ENCODE peak calls at places on chromosomes 3 and 15, in six cellular contexts. O is stimulated activated naive CD4-positive, alpha-beta T cell; B is GM10248; P is heart right ventricle; E is ovary; Z is NCI-H82. V is an unnamed sample.
A peak's percentile ranks its signal among the peaks of the same experiment; 100 is the strongest.

GRCh38 chr15:99452728-99453643 is 112.8 kb upstream of the MEF2A start:
- DNase-seq in O (no peak), B (peak; percentile 82), P (peak; percentile 92), E (no peak), Z (no peak), V (peak; percentile 28)

GRCh38 chr3:129308636-129309035 is 30.0 kb downstream of the HMCES start:
- DNase-seq in O (no peak), B (no peak), P (no peak), E (no peak), Z (no peak), V (no peak)

GRCh38 chr15:99085413-99086326 is 19.2 kb upstream of the SYNM start:
- DNase-seq in O (no peak), B (no peak), P (no peak), E (no peak), Z (no peak), V (no peak)

GRCh38 chr3:15083190-15083700 is 15.7 kb downstream of the RBSN start:
- DNase-seq in O (no peak), B (no peak), P (no peak), E (no peak), Z (no peak), V (no peak)

GRCh38 chr3:24160424-24160823 is 215.3 kb downstream of the NR1D2 start:
- DNase-seq in O (no peak), B (no peak), P (no peak), E (no peak), Z (no peak), V (no peak)

GRCh38 chr15:63517202-63517601 is 12.8 kb downstream of the USP3 start:
- DNase-seq in O (no peak), B (no peak), P (no peak), E (no peak), Z (no peak), V (no peak)

GRCh38 chr15:77830041-77830440 is 197.3 kb upstream of the LINGO1 start:
- DNase-seq in O (no peak), B (no peak), P (no peak), E (no peak), Z (no peak), V (peak; percentile 17)

GRCh38 chr3:55203486-55204010 is 275.7 kb upstream of the LRTM1 start:
- DNase-seq in O (no peak), B (no peak), P (no peak), E (no peak), Z (no peak), V (no peak)

GRCh38 chr15:37046876-37047614 is 53.3 kb downstream of the MEIS2 start:
- DNase-seq in O (no peak), B (no peak), P (no peak), E (no peak), Z (no peak), V (no peak)

GRCh38 chr3:87206635-87207034 is 20.5 kb upstream of the CHMP2B start:
- DNase-seq in O (no peak), B (no peak), P (no peak), E (no peak), Z (no peak), V (no peak)

GRCh38 chr3:40719660-40720287 is 195.0 kb downstream of the ZNF621 start:
- DNase-seq in O (no peak), B (no peak), P (peak; percentile 29), E (no peak), Z (peak; percentile 40), V (peak; percentile 89)

GRCh38 chr3:78978037-78978436 is 789.8 kb downstream of the ROBO1 start:
- DNase-seq in O (no peak), B (no peak), P (no peak), E (no peak), Z (peak; percentile 61), V (peak; percentile 78)

GRCh38 chr15:82613764-82614163 is 33.4 kb downstream of the CPEB1 start:
- DNase-seq in O (no peak), B (no peak), P (no peak), E (peak; percentile 15), Z (no peak), V (no peak)

GRCh38 chr15:80856809-80857377 is 77.7 kb downstream of the CEMIP start:
- DNase-seq in O (no peak), B (no peak), P (peak; percentile 72), E (peak; percentile 44), Z (no peak), V (no peak)

GRCh38 chr3:23153034-23153433 is 50.1 kb upstream of the UBE2E2 start:
- DNase-seq in O (no peak), B (no peak), P (no peak), E (no peak), Z (no peak), V (no peak)

GRCh38 chr15:70421197-70421482 is 323.4 kb upstream of the TLE3 start:
- DNase-seq in O (no peak), B (no peak), P (no peak), E (no peak), Z (peak; percentile 98), V (peak; percentile 91)

GRCh38 chr3:100366424-100366823 is 31.9 kb downstream of the NIT2 start:
- DNase-seq in O (no peak), B (no peak), P (no peak), E (no peak), Z (no peak), V (no peak)

GRCh38 chr3:131381445-131382291 is at the start of gene NUDT16:
- DNase-seq in O (peak; percentile 91), B (peak; percentile 99), P (peak; percentile 100), E (peak; percentile 100), Z (peak; percentile 100), V (peak; percentile 95)

GRCh38 chr3:127141921-127142730 is 50.8 kb upstream of the PRR23E start:
- DNase-seq in O (no peak), B (no peak), P (no peak), E (no peak), Z (peak; percentile 45), V (peak; percentile 23)

GRCh38 chr3:197820550-197821335 is 29.7 kb downstream of the LRCH3 start:
- DNase-seq in O (no peak), B (no peak), P (no peak), E (no peak), Z (no peak), V (no peak)

GRCh38 chr15:90934949-90935751 is at the start of gene UNC45A:
- DNase-seq in O (peak; percentile 97), B (peak; percentile 98), P (peak; percentile 91), E (peak; percentile 89), Z (peak; percentile 93), V (peak; percentile 83)

GRCh38 chr15:79562538-79563298 is 130.6 kb downstream of the MINAR1 start:
- DNase-seq in O (no peak), B (no peak), P (no peak), E (no peak), Z (no peak), V (no peak)

V was measured in NCI-H524.